ENCODE peak calls at places on chromosome 15, in five cellular contexts. H, Q, V, E and W are unnamed samples.

GRCh38 chr15:35078221-35078915 is 6.7 kb downstream of the NANOGP8 start:
- DNase-seq in H (peak), E (peak), Q (peak), V (peak), W (peak)

GRCh38 chr15:94674251-94674650 is 442.9 kb downstream of the MCTP2 start:
- DNase-seq in Q (no peak), V (no peak), E (no peak), H (no peak), W (no peak)

GRCh38 chr15:91561371-91562100 is 292.0 kb upstream of the SLCO3A1 start:
- DNase-seq in V (no peak), H (peak), Q (no peak), E (no peak), W (no peak)

GRCh38 chr15:68704496-68705021 is 116.1 kb downstream of the ANP32A start:
- DNase-seq in Q (peak), V (no peak), E (no peak), H (peak), W (peak)

GRCh38 chr15:76312540-76313174 is 1.4 kb upstream of the ETFA start:
- DNase-seq in H (peak), Q (peak), V (no peak), E (peak), W (peak)

GRCh38 chr15:85024509-85025336 is 43.1 kb downstream of the PDE8A start:
- DNase-seq in Q (no peak), V (no peak), E (no peak), H (peak), W (peak)

GRCh38 chr15:42704492-42704926 is 32.4 kb downstream of the CDAN1 start:
- DNase-seq in V (peak), H (peak), E (peak), Q (peak), W (peak)

GRCh38 chr15:33160581-33161165 is 33.8 kb downstream of the FMN1 start:
- DNase-seq in Q (no peak), V (no peak), E (no peak), H (no peak), W (no peak)

GRCh38 chr15:25186411-25186810 is 231.6 kb downstream of the SNRPN start:
- DNase-seq in H (no peak), Q (no peak), E (no peak), V (no peak), W (no peak)

GRCh38 chr15:73485372-73485771 is 42.4 kb downstream of the REC114 start:
- DNase-seq in E (no peak), H (no peak), V (no peak), Q (no peak), W (no peak)

GRCh38 chr15:61381501-61381900 is 152.4 kb upstream of the RORA start:
- DNase-seq in Q (no peak), H (no peak), V (no peak), E (peak), W (no peak)

GRCh38 chr15:68277131-68277604 is 377 bp upstream of the FEM1B start:
- DNase-seq in Q (peak), E (no peak), V (peak), H (peak), W (no peak)

GRCh38 chr15:31200735-31201151 is 99.2 kb upstream of the TRPM1 start:
- DNase-seq in E (peak), H (peak), V (peak), Q (peak), W (peak)

GRCh38 chr15:100898661-100899462 is 19.2 kb downstream of the ALDH1A3 start:
- DNase-seq in Q (peak), V (no peak), E (peak), H (no peak), W (no peak)

GRCh38 chr15:90388462-90389182 is 580 bp downstream of the IQGAP1 start:
- DNase-seq in H (peak), E (peak), V (peak), Q (peak), W (peak)

GRCh38 chr15:98850991-98851776 is 156.4 kb downstream of the PGPEP1L start:
- DNase-seq in V (peak), H (peak), E (peak), Q (peak), W (peak)

GRCh38 chr15:53461677-53462076 is 297.8 kb downstream of the WDR72 start:
- DNase-seq in Q (no peak), E (no peak), V (no peak), H (no peak), W (no peak)

GRCh38 chr15:85614059-85614458 is 180.7 kb downstream of the KLHL25 start:
- DNase-seq in V (no peak), Q (no peak), H (no peak), E (no peak), W (no peak)

GRCh38 chr15:74240002-74240568 is 4.0 kb downstream of the CCDC33 start:
- DNase-seq in V (no peak), Q (peak), E (peak), H (peak), W (no peak)

GRCh38 chr15:89494941-89495637 is 1.3 kb downstream of the RHCG start:
- DNase-seq in Q (peak), E (peak), V (peak), H (no peak), W (no peak)

GRCh38 chr15:27328616-27329015 is 357.6 kb downstream of the GABRG3 start:
- DNase-seq in V (no peak), H (no peak), E (no peak), Q (no peak), W (no peak)

GRCh38 chr15:35932541-35932940 is 386.6 kb upstream of the DPH6 start:
- DNase-seq in Q (peak), H (peak), V (no peak), E (no peak), W (no peak)

GRCh38 chr15:25136119-25136518 is 181.3 kb downstream of the SNRPN start:
- DNase-seq in Q (peak), H (peak), E (peak), V (no peak), W (peak)

DNA sequence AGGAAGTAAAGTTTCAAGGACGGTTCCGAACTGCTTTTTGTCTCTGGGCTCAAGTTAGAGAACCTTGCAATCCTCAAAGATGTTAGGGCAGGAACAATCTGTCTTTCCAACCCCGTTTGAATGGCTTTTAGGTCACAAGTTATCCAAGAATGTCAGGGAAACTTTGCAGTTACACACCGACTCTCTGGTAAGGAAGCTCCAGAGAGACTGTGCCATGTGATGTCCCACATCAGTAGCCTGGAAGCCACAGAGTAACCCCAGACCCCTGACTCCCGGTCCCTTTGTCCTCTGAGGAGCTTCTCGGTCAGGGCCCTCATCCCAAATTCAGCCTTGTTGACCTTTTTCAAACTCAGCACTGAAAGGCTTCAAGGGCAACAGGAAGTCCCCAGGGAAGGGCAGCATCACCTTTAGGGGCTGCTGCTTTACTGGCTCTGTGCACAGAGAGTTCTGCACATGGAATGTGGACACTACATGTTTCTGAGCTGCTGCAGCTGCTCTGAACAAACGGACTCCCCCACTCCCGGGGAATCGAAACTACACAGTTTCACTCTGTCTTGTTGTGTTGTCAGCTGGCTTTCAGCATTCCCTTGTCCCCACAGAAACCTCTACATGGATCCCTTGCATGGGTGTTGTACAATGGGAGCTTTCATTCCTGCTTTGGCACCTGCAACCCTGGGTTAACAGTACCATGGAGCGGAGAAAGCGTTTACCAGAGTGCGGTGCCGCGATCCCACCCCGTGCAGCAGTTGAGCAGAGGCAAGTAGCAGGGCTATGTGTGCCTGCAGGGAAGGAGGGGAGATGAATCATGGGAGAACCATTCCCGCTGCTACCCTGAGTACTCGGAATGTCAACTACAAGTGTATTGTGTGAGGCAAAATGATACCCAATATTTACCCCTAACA is 408.2 kb upstream of the THBS1 start:
- DNase-seq in H (peak), E (peak), Q (no peak), V (no peak), W (peak)
- H3K4me3 ChIP-seq in H (no peak), E (no peak), Q (no peak), V (no peak), W (no peak)

DNA sequence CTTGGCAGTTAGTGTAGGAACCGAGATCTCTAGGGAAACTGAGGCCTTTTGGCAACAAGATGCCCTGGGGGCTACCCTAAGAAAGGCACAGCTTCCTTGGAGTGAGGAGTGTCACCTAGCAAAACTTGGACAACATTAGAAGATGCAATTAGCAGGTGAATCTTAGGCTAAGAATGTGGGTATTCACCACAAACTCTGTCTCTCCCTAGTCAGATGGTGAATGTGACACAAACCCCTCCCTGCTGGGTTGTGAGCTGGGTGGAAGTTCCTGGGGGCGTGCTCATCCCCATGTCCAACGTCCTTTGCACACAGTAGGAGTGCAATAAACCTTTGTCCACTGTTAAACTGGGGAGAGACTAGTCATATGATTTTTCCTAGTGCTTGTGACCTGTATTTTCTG is 67.1 kb upstream of the SH3GL3 start:
- DNase-seq in H (no peak), E (peak), V (no peak), Q (no peak), W (no peak)
- H3K18ac ChIP-seq in H (no peak), E (peak), V (peak), Q (no peak), W (no peak)

GRCh38 chr15:23686466-23687142 is 501 bp downstream of the NDN start:
- DNase-seq in E (no peak), Q (peak), H (peak), V (no peak), W (peak)
- H3K4me3 ChIP-seq in E (peak), Q (peak), H (peak), V (peak), W (peak)

DNA sequence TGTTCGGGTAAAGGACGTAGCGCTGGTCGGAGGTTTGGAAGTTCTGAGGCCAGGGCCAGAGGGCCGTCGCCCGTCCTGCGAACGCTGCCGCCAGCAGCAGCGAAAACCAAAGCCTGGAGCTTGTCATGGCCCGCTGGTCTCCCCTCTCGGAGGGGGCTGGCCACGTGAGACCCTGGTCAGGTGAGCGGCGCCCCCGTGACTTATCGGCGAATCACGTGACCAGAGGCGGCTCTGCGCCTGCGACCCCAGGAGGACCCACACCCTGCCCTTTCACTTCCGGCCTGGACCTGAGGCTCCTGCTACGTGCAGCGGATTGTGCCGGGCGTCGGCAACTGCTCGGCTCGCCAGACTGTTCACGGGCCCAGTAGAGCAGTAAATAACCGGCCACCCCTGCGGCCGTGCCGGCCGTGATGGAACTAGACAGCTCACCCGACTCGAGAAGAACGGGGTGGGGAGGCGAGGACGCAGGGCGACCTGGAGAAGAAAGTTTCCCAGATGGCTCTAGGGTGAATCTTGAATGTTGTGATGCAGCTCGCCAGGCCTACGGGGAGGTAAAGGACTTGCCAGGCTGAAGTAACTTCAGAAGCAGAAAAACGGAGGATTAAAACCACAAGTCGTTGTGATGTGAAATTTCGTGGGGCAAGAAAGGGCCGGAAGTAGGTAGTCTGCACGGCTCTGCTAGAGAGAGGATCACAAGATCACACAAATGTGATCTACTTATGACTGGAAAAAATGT is at the start of gene HEXA:
- DNase-seq in V (peak), Q (peak), H (peak), E (peak), W (peak)
- H3K18ac ChIP-seq in V (peak), Q (peak), H (peak), E (peak), W (peak)

GRCh38 chr15:58136731-58137130 is 1.4 kb upstream of the AQP9 start:
- DNase-seq in V (no peak), Q (no peak), E (peak), H (no peak), W (no peak)

GRCh38 chr15:58139631-58140522 is 1.7 kb downstream of the AQP9 start:
- DNase-seq in Q (no peak), V (no peak), H (no peak), E (peak), W (no peak)

GRCh38 chr15:58137686-58138085 is 495 bp upstream of the AQP9 start:
- DNase-seq in Q (no peak), E (peak), H (no peak), V (no peak), W (no peak)

GRCh38 chr15:58135511-58136174 is 2.5 kb upstream of the AQP9 start:
- DNase-seq in V (no peak), E (peak), Q (no peak), H (no peak), W (no peak)

DNA sequence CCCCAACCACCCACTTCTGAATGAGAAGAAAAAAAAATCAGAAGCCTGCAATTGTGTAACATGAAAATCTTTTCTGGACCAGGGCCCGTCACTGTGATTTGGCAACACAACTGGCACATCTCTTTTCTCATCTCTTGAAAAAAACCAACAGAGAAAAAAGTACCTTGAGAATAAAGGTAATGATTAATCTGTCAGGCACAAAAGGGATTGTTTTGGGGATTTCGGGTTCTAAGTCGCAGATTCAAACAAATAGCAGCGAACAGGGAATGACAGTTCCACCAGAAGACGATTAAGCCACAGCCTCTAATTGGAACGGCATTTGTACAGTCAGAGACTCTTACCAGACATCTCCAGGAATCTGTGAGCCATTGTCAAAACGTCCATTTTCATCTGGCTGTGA is at the start of gene AQP9:
- DNase-seq in V (no peak), E (peak), H (no peak), Q (no peak), W (no peak)
- H3K4me3 ChIP-seq in V (no peak), E (no peak), H (no peak), Q (no peak), W (peak)

GRCh38 chr15:67077641-67078215 is 12.3 kb downstream of the SMAD3 start:
- DNase-seq in H (no peak), E (no peak), V (no peak), Q (no peak), W (no peak)
- H3K18ac ChIP-seq in H (peak), E (peak), V (no peak), Q (no peak), W (peak)

GRCh38 chr15:39624806-39625205 is 43.9 kb downstream of the THBS1 start:
- DNase-seq in H (peak), Q (no peak), V (no peak), E (peak), W (peak)

GRCh38 chr15:39621210-39621609 is 40.3 kb downstream of the THBS1 start:
- DNase-seq in Q (no peak), V (no peak), H (no peak), E (no peak), W (no peak)

GRCh38 chr15:39623550-39623931 is 42.7 kb downstream of the THBS1 start:
- DNase-seq in V (no peak), Q (no peak), E (no peak), H (no peak), W (no peak)

GRCh38 chr15:39621961-39622360 is 41.1 kb downstream of the THBS1 start:
- DNase-seq in V (no peak), E (no peak), Q (no peak), H (no peak), W (no peak)

DNA sequence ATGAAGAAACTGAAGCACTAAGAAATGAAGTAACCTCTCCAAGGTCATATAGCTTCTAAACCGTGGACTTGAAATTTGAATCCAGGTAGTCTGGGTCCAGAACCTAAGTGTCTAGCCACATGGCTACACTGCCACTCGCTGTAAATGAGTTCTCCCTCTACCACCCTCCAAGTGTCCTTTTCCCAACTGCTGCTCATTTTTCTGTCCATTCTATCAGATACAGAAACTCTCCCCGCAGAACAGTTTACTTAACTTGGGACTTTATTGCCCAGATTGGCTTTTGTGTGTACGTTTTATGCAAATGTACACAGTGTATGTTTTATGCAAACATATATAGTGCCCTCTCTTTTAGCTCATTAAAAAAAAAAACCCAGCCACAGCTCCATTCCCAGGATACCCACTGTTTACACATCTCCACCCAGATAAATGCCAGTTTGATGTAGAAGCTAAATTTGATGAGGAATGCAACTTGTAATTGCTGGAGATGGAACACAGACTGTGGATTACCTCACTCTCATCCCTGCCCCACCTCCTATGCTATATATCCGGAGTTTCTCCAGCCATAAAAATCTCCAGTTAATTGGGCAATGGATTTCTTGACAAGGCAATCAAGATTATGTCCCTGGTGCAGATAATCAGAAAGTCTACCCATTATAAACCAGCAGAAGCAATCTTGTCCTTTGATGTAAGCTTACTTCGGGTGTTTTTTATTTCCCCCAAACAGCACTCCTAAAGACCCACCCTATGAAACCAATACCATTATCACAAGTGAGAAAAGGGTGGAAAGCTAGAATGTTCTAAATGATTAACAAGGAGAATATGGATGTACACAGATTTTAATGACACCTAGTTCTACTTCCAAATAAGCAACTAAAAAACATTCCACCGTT is 42.0 kb downstream of the THBS1 start:
- DNase-seq in E (no peak), V (no peak), Q (no peak), H (no peak), W (peak)
- H3K4me3 ChIP-seq in E (no peak), V (no peak), Q (no peak), H (no peak), W (no peak)